ENCODE peak calls at places on chromosomes 11 and 22, in four cellular contexts. E is kidney tubule cell, Z is immature natural killer cell, N is mucosa of gallbladder. A is an unnamed sample.

GRCh38 chr11:118789501-118790356 is 1.2 kb downstream of the DDX6 start:
- DNase-seq in E (peak), Z (peak), N (no peak), A (peak)

GRCh38 chr11:74092425-74092824 is 78.4 kb downstream of the C2CD3 start:
- DNase-seq in E (no peak), Z (no peak), N (no peak), A (no peak)

GRCh38 chr11:15801616-15802015 is 554.7 kb downstream of the SOX6 start:
- DNase-seq in Z (no peak), E (no peak), N (no peak), A (no peak)

GRCh38 chr22:49642741-49643140 is 184.9 kb downstream of the BRD1 start:
- DNase-seq in E (no peak), N (no peak), Z (no peak), A (no peak)

GRCh38 chr11:6152126-6152525 is 18.0 kb downstream of the OR52B2 start:
- DNase-seq in Z (no peak), N (no peak), E (no peak), A (no peak)

GRCh38 chr22:43968614-43969013 is 13.4 kb downstream of the SAMM50 start:
- DNase-seq in Z (no peak), N (no peak), E (no peak), A (no peak)

GRCh38 chr22:44430716-44431115 is 67.3 kb downstream of the RTL6 start:
- DNase-seq in Z (no peak), N (no peak), E (no peak), A (no peak)

GRCh38 chr11:118658372-118659313 is 20.8 kb downstream of the TREH start:
- DNase-seq in E (peak), Z (no peak), N (no peak), A (no peak)

GRCh38 chr11:35167451-35167954 is 28.5 kb downstream of the CD44 start:
- DNase-seq in E (no peak), Z (no peak), N (no peak), A (no peak)

GRCh38 chr11:44312876-44313275 is 2.9 kb upstream of the ALX4 start:
- DNase-seq in Z (no peak), N (no peak), E (no peak), A (no peak)

GRCh38 chr22:35203583-35203982 is 53.7 kb upstream of the HMGXB4 start:
- DNase-seq in E (no peak), Z (no peak), N (no peak), A (no peak)

GRCh38 chr11:103806130-103806900 is 230.1 kb upstream of the DDI1 start:
- DNase-seq in E (peak), Z (no peak), N (peak), A (peak)

GRCh38 chr22:34812631-34813030 is 253.3 kb upstream of the ISX start:
- DNase-seq in N (no peak), E (peak), Z (no peak), A (no peak)

GRCh38 chr11:79242616-79243015 is 198.2 kb downstream of the TENM4 start:
- DNase-seq in N (no peak), Z (no peak), E (no peak), A (no peak)

GRCh38 chr11:111426615-111427014 is 47.5 kb upstream of the POU2AF1 start:
- DNase-seq in N (no peak), Z (no peak), E (no peak), A (no peak)

GRCh38 chr22:50518628-50519027 is 6.8 kb downstream of the SCO2 start:
- DNase-seq in N (no peak), Z (no peak), E (no peak), A (no peak)

GRCh38 chr11:331332-332060 is 10.8 kb upstream of the IFITM3 start:
- DNase-seq in Z (no peak), N (no peak), E (no peak), A (no peak)

GRCh38 chr11:7486731-7487130 is 1.4 kb downstream of the OLFML1 start:
- DNase-seq in Z (no peak), N (no peak), E (no peak), A (no peak)

GRCh38 chr11:2577071-2578005 is 122.5 kb downstream of the KCNQ1OT1 start:
- DNase-seq in E (no peak), N (no peak), Z (no peak), A (peak)

GRCh38 chr22:32897400-32897799 is 95.9 kb downstream of the TIMP3 start:
- DNase-seq in Z (no peak), N (no peak), E (peak), A (no peak)

GRCh38 chr11:83272627-83273026 is 13.5 kb downstream of the CCDC90B start:
- DNase-seq in Z (no peak), E (peak), N (no peak), A (no peak)

GRCh38 chr22:49371325-49372110 is 456.2 kb downstream of the BRD1 start:
- DNase-seq in Z (no peak), N (no peak), E (no peak), A (no peak)

GRCh38 chr22:19064354-19065054 is 57.7 kb downstream of the DGCR2 start:
- DNase-seq in E (no peak), N (no peak), Z (no peak), A (no peak)

GRCh38 chr11:64566915-64567882 is 23.8 kb upstream of the SLC22A12 start:
- DNase-seq in E (no peak), N (no peak), Z (no peak), A (no peak)

GRCh38 chr22:45428391-45429385 is 15.2 kb downstream of the RIBC2 start:
- DNase-seq in N (no peak), Z (no peak), E (no peak), A (no peak)